ENCODE peak calls at places on chromosomes 16 and 17, in six cellular contexts. S is HCT116, L is GM23338, F is OCI-LY7, E is neural progenitor cell, D is GM23248. Q is an unnamed sample. For H3K4me1, the result is how much of the 10 kb centered on the place peaks cover.

GRCh38 chr17:64264891-64265290 is 1.8 kb upstream of the TEX2 start:
- DNase-seq in S (no peak), L (no peak), F (no peak), E (no peak), D (peak), Q (no peak)

GRCh38 chr17:511001-511690 is 158.5 kb upstream of the RPH3AL start:
- DNase-seq in S (no peak), L (no peak), F (no peak), E (no peak), D (peak), Q (no peak)

GRCh38 chr16:552171-552570 is 8.0 kb upstream of the PRR35 start:
- DNase-seq in S (no peak), L (no peak), F (no peak), E (no peak), D (no peak), Q (no peak)

GRCh38 chr16:81779540-81780320 is 639 bp downstream of the PLCG2 start:
- DNase-seq in S (no peak), L (peak), F (no peak), E (peak), D (peak), Q (peak)

GRCh38 chr17:78257810-78258322 is 26.4 kb downstream of the TMEM235 start:
- DNase-seq in S (no peak), L (no peak), F (peak), E (no peak), D (no peak), Q (peak)

GRCh38 chr17:5024604-5025003 is 10.6 kb downstream of the SLC52A1 start:
- DNase-seq in S (no peak), L (no peak), F (no peak), E (no peak), D (no peak), Q (no peak)

GRCh38 chr17:80870401-80870800 is 121.2 kb upstream of the CHMP6 start:
- DNase-seq in S (no peak), L (no peak), F (no peak), E (no peak), D (no peak), Q (no peak)

GRCh38 chr17:20156196-20157077 is 147.3 kb downstream of the SPECC1 start:
- DNase-seq in S (peak), L (peak), F (peak), E (peak), D (peak), Q (peak)

GRCh38 chr17:68484458-68484857 is 27.2 kb upstream of the WIPI1 start:
- DNase-seq in S (no peak), L (no peak), F (no peak), E (no peak), D (no peak), Q (no peak)

GRCh38 chr17:29557085-29557697 is 9.6 kb downstream of the ABHD15 start:
- DNase-seq in S (no peak), L (no peak), F (no peak), E (no peak), D (peak), Q (peak)

GRCh38 chr17:62627904-62628603 is 584 bp downstream of the MRC2 start:
- DNase-seq in S (no peak), L (peak), F (no peak), E (peak), D (peak), Q (peak)

DNA sequence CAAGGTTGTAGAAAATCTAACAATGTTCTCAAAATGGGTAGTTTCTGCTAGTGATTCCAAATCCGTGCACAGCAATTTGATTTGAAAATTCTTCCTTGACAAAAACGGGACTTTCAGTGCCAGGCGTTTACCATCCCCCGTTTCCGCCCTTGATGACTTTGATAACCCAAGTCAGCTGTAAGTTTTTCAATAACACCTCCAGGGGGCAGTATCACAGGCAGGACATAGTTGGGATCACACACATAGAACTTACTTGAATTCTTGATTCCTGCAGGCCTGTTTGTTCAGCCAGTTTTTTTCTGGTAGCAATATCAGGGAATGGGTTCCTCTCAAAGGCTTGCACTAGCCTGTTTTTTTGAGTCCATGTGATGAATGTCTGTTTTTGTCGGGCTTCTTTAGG is 5.6 kb downstream of the DUXB start:
- DNase-seq in S (peak), L (peak), F (peak), E (peak), D (no peak), Q (no peak)
- TF ChIP-seq EZH2phosphoT487 in S (no peak), L (no peak), F (no peak), E (no peak), D (no peak), Q (no peak)

GRCh38 chr16:67170948-67171649 is 761 bp downstream of the NOL3 start:
- DNase-seq in S (no peak), L (no peak), F (no peak), E (no peak), D (peak), Q (no peak)
- H3K4me1 ChIP-seq in S (half or more), L (under half), F (under half), E (under half), D (under half), Q (under half)

GRCh38 chr17:16215273-16215964 is at the start of gene NCOR1:
- DNase-seq in S (peak), L (peak), F (peak), E (peak), D (peak), Q (peak)

GRCh38 chr17:16215965-16216316 is 607 bp upstream of the NCOR1 start:
- DNase-seq in S (peak), L (peak), F (peak), E (no peak), D (peak), Q (no peak)

GRCh38 chr17:16214190-16215001 is 938 bp downstream of the NCOR1 start:
- DNase-seq in S (no peak), L (no peak), F (no peak), E (peak), D (peak), Q (no peak)

GRCh38 chr17:16212793-16213192 is 2.5 kb downstream of the NCOR1 start:
- DNase-seq in S (no peak), L (no peak), F (no peak), E (no peak), D (no peak), Q (no peak)

GRCh38 chr17:16215002-16215272 is 397 bp downstream of the NCOR1 start:
- DNase-seq in S (no peak), L (peak), F (peak), E (peak), D (peak), Q (peak)
- TF ChIP-seq EZH2phosphoT487 in S (no peak), L (no peak), F (no peak), E (no peak), D (no peak), Q (no peak)

DNA sequence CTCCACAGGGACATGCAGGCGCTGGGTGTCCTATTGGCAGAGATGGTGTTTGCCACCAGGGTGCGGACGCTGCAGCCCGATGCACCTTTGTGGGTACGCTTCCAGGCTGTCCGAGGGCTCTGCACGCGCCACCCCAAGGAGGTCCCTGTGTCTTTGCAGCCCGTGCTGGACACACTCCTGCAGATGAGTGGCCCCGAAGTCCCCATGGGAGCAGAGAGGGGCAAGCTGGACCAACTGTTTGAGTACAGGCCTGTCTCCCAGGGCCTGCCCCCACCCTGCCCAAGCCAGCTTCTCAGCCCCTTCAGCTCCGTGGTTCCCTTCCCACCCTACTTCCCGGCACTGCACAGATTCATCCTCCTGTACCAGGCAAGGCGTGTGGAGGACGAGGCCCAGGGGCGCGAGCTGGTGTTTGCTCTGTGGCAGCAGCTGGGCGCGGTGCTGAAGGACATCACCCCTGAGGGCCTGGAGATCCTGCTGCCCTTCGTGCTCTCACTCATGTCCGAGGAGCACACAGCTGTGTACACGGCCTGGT is 2.8 kb downstream of the WDR81 start:
- DNase-seq in S (no peak), L (no peak), F (no peak), E (no peak), D (no peak), Q (peak)
- H3K4me1 ChIP-seq in S (under half), L (under half), F (under half), E (under half), D (under half), Q (under half)

GRCh38 chr17:49523706-49524472 is 28.8 kb downstream of the NGFR start:
- DNase-seq in S (no peak), L (no peak), F (no peak), E (no peak), D (peak), Q (peak)
- TF ChIP-seq EZH2phosphoT487 in S (no peak), L (no peak), F (no peak), E (no peak), D (no peak), Q (no peak)

GRCh38 chr17:75341784-75342183 is 52.6 kb upstream of the SLC25A19 start:
- DNase-seq in S (no peak), L (no peak), F (no peak), E (no peak), D (no peak), Q (no peak)
- H3K4me1 ChIP-seq in S (under half), L (half or more), F (half or more), E (under half), D (under half), Q (under half)

Q was measured in hepatocyte.